ENCODE peak calls at places on chromosomes 11 and 22, in eight cellular contexts. S is GM20000; K is CD4-positive, alpha-beta T cell; D is GM23338; T is thoracic aorta; Z is sigmoid colon; N is CD8-positive, alpha-beta T cell; L is nephron progenitor cell. H is an unnamed sample.

GRCh38 chr22:49097966-49098365 is 729.7 kb downstream of the BRD1 start:
- DNase-seq in S (no peak), K (no peak), D (no peak), T (no peak), Z (no peak), N (no peak), L (no peak), H (no peak)

GRCh38 chr11:32819187-32819586 is 10.5 kb upstream of the PRRG4 start:
- DNase-seq in S (no peak), K (no peak), D (no peak), T (no peak), Z (no peak), N (no peak), L (no peak), H (no peak)

GRCh38 chr11:134170909-134171281 is 52.9 kb downstream of the NCAPD3 start:
- DNase-seq in S (no peak), K (no peak), D (no peak), T (no peak), Z (no peak), N (no peak), L (no peak), H (no peak)

GRCh38 chr11:74677131-74677530 is 54.1 kb downstream of the CHRDL2 start:
- DNase-seq in S (peak), K (no peak), D (no peak), T (no peak), Z (no peak), N (no peak), L (no peak), H (peak)

GRCh38 chr11:112881461-112881860 is 79.8 kb upstream of the NCAM1 start:
- DNase-seq in S (no peak), K (no peak), D (peak), T (peak), Z (peak), N (no peak), L (peak), H (peak)

GRCh38 chr11:33067294-33067693 is 27.9 kb downstream of the TCP11L1 start:
- DNase-seq in S (no peak), K (no peak), D (no peak), T (no peak), Z (no peak), N (no peak), L (no peak), H (no peak)

GRCh38 chr22:40196628-40197027 is 18.9 kb downstream of the TNRC6B start:
- DNase-seq in S (peak), K (no peak), D (no peak), T (no peak), Z (no peak), N (no peak), L (no peak), H (no peak)

GRCh38 chr11:12497431-12497830 is 120.1 kb downstream of the PARVA start:
- DNase-seq in S (no peak), K (no peak), D (no peak), T (no peak), Z (no peak), N (no peak), L (no peak), H (no peak)

GRCh38 chr11:80702264-80702663 is 1261.4 kb upstream of the TENM4 start:
- DNase-seq in S (no peak), K (no peak), D (no peak), T (no peak), Z (no peak), N (no peak), L (no peak), H (no peak)

GRCh38 chr22:43789452-43789851 is 22.7 kb downstream of the EFCAB6 start:
- DNase-seq in S (no peak), K (no peak), D (no peak), T (no peak), Z (peak), N (no peak), L (no peak), H (no peak)

GRCh38 chr22:24512043-24512442 is 16.9 kb downstream of the UPB1 start:
- DNase-seq in S (no peak), K (no peak), D (no peak), T (no peak), Z (no peak), N (no peak), L (no peak), H (no peak)

GRCh38 chr11:15035283-15035682 is 38.1 kb upstream of the CALCB start:
- DNase-seq in S (no peak), K (no peak), D (peak), T (no peak), Z (no peak), N (no peak), L (no peak), H (no peak)

GRCh38 chr11:72446929-72447753 is 12.8 kb upstream of the CLPB start:
- DNase-seq in S (peak), K (no peak), D (peak), T (no peak), Z (no peak), N (no peak), L (no peak), H (no peak)

GRCh38 chr22:25475554-25476022 is 88.9 kb upstream of the GRK3 start:
- DNase-seq in S (no peak), K (no peak), D (peak), T (no peak), Z (peak), N (no peak), L (peak), H (peak)

GRCh38 chr11:125594958-125595357 is 2.3 kb downstream of the STT3A start:
- DNase-seq in S (no peak), K (no peak), D (no peak), T (no peak), Z (no peak), N (no peak), L (no peak), H (no peak)

GRCh38 chr11:125072961-125073590 is 10.0 kb downstream of the SLC37A2 start:
- DNase-seq in S (no peak), K (no peak), D (no peak), T (no peak), Z (peak), N (no peak), L (no peak), H (no peak)

GRCh38 chr11:35144103-35144741 is 5.3 kb downstream of the CD44 start:
- DNase-seq in S (peak), K (peak), D (no peak), T (no peak), Z (no peak), N (peak), L (no peak), H (no peak)

GRCh38 chr11:128913806-128914205 is 22.6 kb downstream of the KCNJ5 start:
- DNase-seq in S (no peak), K (no peak), D (no peak), T (no peak), Z (no peak), N (no peak), L (no peak), H (no peak)

GRCh38 chr11:116357769-116358544 is 414.8 kb downstream of the BUD13 start:
- DNase-seq in S (no peak), K (no peak), D (peak), T (no peak), Z (no peak), N (no peak), L (peak), H (peak)
- TF ChIP-seq CTCF in S (peak), K (no peak), D (peak), T (no peak), Z (no peak), N (no peak), L (peak), H (peak)

GRCh38 chr11:90148900-90149299 is 14.4 kb downstream of the NAALAD2 start:
- DNase-seq in S (no peak), K (no peak), D (no peak), T (no peak), Z (no peak), N (no peak), L (no peak), H (no peak)
- TF ChIP-seq CTCF in S (no peak), K (no peak), D (no peak), T (no peak), Z (no peak), N (no peak), L (peak), H (peak)

GRCh38 chr11:95788921-95789505 is 569 bp downstream of the FAM76B start:
- DNase-seq in S (peak), K (peak), D (peak), T (peak), Z (no peak), N (peak), L (peak), H (peak)
- TF ChIP-seq CTCF in S (no peak), K (no peak), D (peak), T (no peak), Z (no peak), N (peak), L (peak), H (peak)

GRCh38 chr11:46321757-46322156 is 25.5 kb upstream of the DGKZ start:
- DNase-seq in S (no peak), K (no peak), D (no peak), T (no peak), Z (no peak), N (no peak), L (no peak), H (no peak)

GRCh38 chr11:46326813-46327416 is 20.3 kb upstream of the DGKZ start:
- DNase-seq in S (no peak), K (no peak), D (no peak), T (no peak), Z (no peak), N (no peak), L (no peak), H (no peak)

GRCh38 chr11:46327829-46328228 is 19.4 kb upstream of the DGKZ start:
- DNase-seq in S (no peak), K (no peak), D (no peak), T (no peak), Z (no peak), N (no peak), L (no peak), H (no peak)

GRCh38 chr11:46319074-46319453 is 28.2 kb upstream of the DGKZ start:
- DNase-seq in S (no peak), K (no peak), D (no peak), T (no peak), Z (no peak), N (no peak), L (no peak), H (no peak)

DNA sequence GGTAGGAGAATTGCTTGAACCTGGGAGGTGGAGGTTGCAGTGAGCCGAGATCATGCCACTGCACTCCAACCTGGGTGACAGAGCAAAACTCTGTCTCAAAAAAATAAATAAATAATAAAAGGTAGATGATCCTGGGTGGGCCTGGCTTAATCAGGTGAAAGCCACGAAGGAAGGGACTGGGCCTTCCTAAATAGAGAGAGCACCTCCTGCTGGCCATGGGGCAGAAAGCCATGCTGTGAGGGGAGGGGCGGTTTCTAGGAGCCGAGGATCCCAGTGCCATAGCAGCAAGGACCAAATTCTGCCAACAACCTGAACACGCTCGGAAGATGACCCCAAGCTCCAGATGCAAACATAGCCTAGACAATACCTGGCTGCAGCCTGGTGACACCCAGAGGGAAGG is 24.5 kb upstream of the DGKZ start:
- DNase-seq in S (no peak), K (no peak), D (peak), T (no peak), Z (no peak), N (no peak), L (no peak), H (no peak)
- TF ChIP-seq CTCF in S (peak), K (no peak), D (peak), T (no peak), Z (no peak), N (no peak), L (no peak), H (no peak)

GRCh38 chr22:22810018-22810427 is 77.6 kb upstream of the IGLL5 start:
- DNase-seq in S (peak), K (peak), D (no peak), T (no peak), Z (no peak), N (peak), L (peak), H (no peak)
- TF ChIP-seq CTCF in S (peak), K (no peak), D (peak), T (peak), Z (peak), N (peak), L (peak), H (peak)

DNA sequence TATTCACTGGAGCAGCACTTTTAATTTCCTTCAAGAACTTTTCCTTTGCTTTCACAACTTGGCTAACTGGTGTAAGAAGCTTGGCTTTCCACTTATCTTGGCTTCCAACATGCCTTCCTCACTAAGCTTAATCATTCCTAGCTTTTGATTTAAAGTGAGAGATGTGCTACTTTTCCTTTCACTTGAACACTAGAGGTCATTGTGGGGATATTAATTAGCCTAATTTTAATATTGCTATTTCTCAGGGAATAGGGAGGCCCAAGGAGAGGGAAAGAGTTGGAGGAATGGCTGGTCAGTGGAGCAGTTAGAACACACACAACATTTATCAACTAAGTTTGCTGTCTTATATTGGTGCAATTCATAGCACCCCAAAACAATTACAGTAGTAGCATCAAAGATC is 24.6 kb upstream of the CCDC90B start:
- DNase-seq in S (no peak), K (no peak), D (no peak), T (no peak), Z (no peak), N (no peak), L (no peak), H (no peak)
- TF ChIP-seq CTCF in S (no peak), K (no peak), D (no peak), T (no peak), Z (no peak), N (no peak), L (no peak), H (no peak)

DNA sequence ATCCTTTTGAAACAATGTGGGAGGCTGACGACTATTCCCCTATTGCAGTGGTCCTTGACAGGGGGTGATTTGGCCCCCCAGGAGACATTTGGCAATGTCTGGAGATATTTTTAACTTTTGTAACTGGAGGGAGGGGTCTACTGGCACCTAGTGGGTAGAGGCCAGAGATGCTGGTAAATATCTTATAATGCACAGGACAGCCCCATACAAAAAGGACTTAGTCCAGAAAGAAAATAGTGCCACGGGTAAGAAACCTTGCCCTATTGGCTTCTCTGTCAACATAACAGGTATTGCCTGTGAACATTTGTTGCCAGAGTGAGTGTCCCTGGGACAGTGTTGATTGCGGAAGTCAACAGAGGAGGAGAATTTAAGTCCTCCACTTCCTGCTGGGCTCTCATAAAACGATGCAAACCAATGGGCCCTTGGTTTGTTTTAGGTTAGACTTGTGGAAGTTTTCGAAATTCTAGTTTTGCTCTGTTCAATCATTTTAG is 101.6 kb downstream of the MAML2 start:
- DNase-seq in S (no peak), K (no peak), D (peak), T (no peak), Z (no peak), N (no peak), L (no peak), H (no peak)
- TF ChIP-seq CTCF in S (peak), K (no peak), D (peak), T (no peak), Z (no peak), N (peak), L (no peak), H (no peak)